ENCODE peak calls at places on chromosomes 16 and 17, in six cellular contexts. H is GM12865; V is stimulated activated CD8-positive, alpha-beta memory T cell treated with anti-CD3 and anti-CD28 coated beads, Interleukin-15, amount 100 ng/mL, for 24 hours; F is activated CD4-positive, alpha-beta T cell treated with anti-CD3 and anti-CD28 coated beads, Interleukin-2, amount 10 ng/mL, durations not matched to agents 7 days and 5 days; W is esophagus squamous epithelium; E is stomach. K is an unnamed sample.

GRCh38 chr16:27242868-27243590 is 25.5 kb downstream of the NSMCE1 start:
- DNase-seq in W (no peak), F (peak; percentile 48), H (no peak), E (no peak), V (no peak), K (no peak)

GRCh38 chr17:31598921-31599571 is 207.6 kb downstream of the RAB11FIP4 start:
- DNase-seq in E (no peak), V (no peak), H (no peak), W (no peak), F (no peak), K (no peak)

GRCh38 chr16:48434653-48435318 is 49.6 kb upstream of the SIAH1 start:
- DNase-seq in W (no peak), H (peak; percentile 23), E (no peak), V (no peak), F (no peak), K (no peak)

GRCh38 chr16:74451951-74452758 is 30.9 kb upstream of the CLEC18B start:
- DNase-seq in F (no peak), V (no peak), H (peak; percentile 72), W (no peak), E (no peak), K (no peak)

GRCh38 chr16:21599994-21600773 is 807 bp downstream of the METTL9 start:
- DNase-seq in F (peak; percentile 30), H (peak; percentile 47), E (no peak), V (no peak), W (no peak), K (no peak)

GRCh38 chr16:1456951-1457350 is 12.6 kb upstream of the CCDC154 start:
- DNase-seq in E (no peak), H (no peak), V (no peak), W (no peak), F (no peak), K (no peak)

GRCh38 chr16:81314603-81315270 is at the start of gene GAN:
- DNase-seq in H (peak; percentile 97), W (peak; percentile 83), F (peak; percentile 96), E (peak; percentile 96), V (peak; percentile 82), K (peak; percentile 21)

GRCh38 chr16:88768041-88768876 is 16.8 kb downstream of the PIEZO1 start:
- DNase-seq in F (no peak), E (no peak), H (no peak), W (no peak), V (no peak), K (no peak)

GRCh38 chr17:27567563-27567859 is 63.5 kb upstream of the LGALS9 start:
- DNase-seq in F (no peak), H (no peak), E (no peak), W (no peak), V (no peak), K (no peak)

GRCh38 chr17:80795737-80796136 is 195.9 kb upstream of the CHMP6 start:
- DNase-seq in V (no peak), W (no peak), E (no peak), H (no peak), F (no peak), K (no peak)

GRCh38 chr17:61250335-61250890 is 149.2 kb upstream of the TBX2 start:
- DNase-seq in H (no peak), F (no peak), V (no peak), W (no peak), E (no peak), K (no peak)

GRCh38 chr17:75128694-75129505 is 2.6 kb downstream of the NT5C start:
- DNase-seq in V (no peak), F (no peak), E (no peak), W (no peak), H (no peak), K (no peak)

GRCh38 chr16:51113254-51114125 is 37.6 kb downstream of the SALL1 start:
- DNase-seq in H (peak; percentile 14), W (no peak), E (no peak), F (no peak), V (no peak), K (no peak)

GRCh38 chr16:84963046-84963445 is 48.3 kb downstream of the ZDHHC7 start:
- DNase-seq in E (no peak), F (no peak), W (no peak), H (no peak), V (no peak), K (no peak)